ENCODE peak calls at places on chromosomes 11 and 22, in seven cellular contexts. H is mesendoderm, L is IMR-90, I is H1, D is H9, R is mesenchymal stem cell, W is trophoblast cell. C is an unnamed sample.

GRCh38 chr22:48198489-48199459 is 1436.3 kb downstream of the TBC1D22A start:
- DNase-seq in H (peak), L (no peak), I (peak), D (peak), R (no peak), W (no peak), C (no peak)

GRCh38 chr11:133600876-133601275 is 68.6 kb upstream of the OPCML start:
- DNase-seq in H (no peak), L (no peak), I (no peak), D (no peak), R (no peak), W (no peak), C (no peak)

GRCh38 chr11:15930442-15931025 is 425.8 kb downstream of the SOX6 start:
- DNase-seq in H (no peak), L (no peak), I (peak), D (no peak), R (no peak), W (peak), C (no peak)

GRCh38 chr22:19976671-19977070 is 35.1 kb upstream of the TXNRD2 start:
- DNase-seq in H (no peak), L (no peak), I (no peak), D (no peak), R (no peak), W (no peak), C (no peak)

GRCh38 chr22:45129703-45130524 is 33.8 kb upstream of the NUP50 start:
- DNase-seq in H (no peak), L (no peak), I (no peak), D (no peak), R (no peak), W (peak), C (no peak)

GRCh38 chr11:12094872-12095800 is 15.3 kb upstream of the MICAL2 start:
- DNase-seq in H (peak), L (no peak), I (no peak), D (no peak), R (no peak), W (no peak), C (no peak)

GRCh38 chr11:61160487-61161189 is 588 bp downstream of the VPS37C start:
- DNase-seq in H (peak), L (no peak), I (peak), D (no peak), R (peak), W (no peak), C (no peak)

GRCh38 chr11:75867778-75868374 is 52.9 kb downstream of the UVRAG start:
- DNase-seq in H (peak), L (peak), I (no peak), D (no peak), R (peak), W (peak), C (peak)

GRCh38 chr11:57476883-57477506 is 16.7 kb downstream of the RTN4RL2 start:
- DNase-seq in H (peak), L (peak), I (peak), D (peak), R (peak), W (no peak), C (no peak)

DNA sequence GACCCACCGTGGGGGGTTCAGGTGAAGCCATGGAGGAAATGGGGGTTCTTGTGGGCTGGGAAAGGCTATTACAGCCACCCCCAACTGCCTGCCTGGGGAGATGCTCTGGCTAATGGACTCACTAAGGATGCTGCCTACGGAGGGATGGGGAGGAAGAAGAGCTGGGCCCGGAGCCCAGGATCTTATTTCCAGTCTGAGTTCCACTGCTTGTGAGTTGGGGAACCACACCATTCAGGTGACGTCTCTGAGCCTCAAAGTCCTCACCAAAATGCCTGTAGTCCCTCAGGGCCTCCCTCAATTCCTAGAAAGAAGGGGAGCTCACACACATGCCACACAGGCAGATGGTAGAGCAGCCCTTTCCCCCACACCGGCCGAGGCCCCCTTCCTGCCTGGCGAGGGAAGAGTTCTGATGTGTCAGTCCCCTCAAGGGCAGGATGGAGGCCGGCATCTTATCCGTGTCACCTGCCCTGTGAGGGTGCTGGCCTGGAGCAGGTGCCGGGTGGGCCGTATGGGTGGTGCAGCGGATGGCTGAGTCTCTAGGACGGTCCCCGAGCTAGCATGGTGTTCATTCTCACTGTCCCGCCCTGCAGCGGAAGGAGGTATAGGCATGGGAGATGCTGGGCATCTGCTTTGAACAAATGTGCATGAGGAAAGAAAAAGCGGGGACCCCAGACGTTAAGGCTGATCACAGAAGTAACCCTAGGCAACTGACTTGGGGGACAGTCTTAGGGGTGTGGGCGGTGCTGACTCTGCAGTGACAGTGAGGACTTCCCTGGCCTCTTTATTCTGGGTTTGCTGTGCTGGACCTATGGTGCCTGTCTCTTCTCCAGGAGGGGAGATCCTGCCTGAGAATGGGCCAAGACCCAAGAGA is 15.7 kb downstream of the MRGPRF start:
- DNase-seq in H (no peak), L (no peak), I (no peak), D (peak), R (no peak), W (no peak), C (no peak)
- H2BK120ac ChIP-seq in H (no peak), L (no peak), I (no peak), D (no peak), R (no peak), W (no peak), C (no peak)

DNA sequence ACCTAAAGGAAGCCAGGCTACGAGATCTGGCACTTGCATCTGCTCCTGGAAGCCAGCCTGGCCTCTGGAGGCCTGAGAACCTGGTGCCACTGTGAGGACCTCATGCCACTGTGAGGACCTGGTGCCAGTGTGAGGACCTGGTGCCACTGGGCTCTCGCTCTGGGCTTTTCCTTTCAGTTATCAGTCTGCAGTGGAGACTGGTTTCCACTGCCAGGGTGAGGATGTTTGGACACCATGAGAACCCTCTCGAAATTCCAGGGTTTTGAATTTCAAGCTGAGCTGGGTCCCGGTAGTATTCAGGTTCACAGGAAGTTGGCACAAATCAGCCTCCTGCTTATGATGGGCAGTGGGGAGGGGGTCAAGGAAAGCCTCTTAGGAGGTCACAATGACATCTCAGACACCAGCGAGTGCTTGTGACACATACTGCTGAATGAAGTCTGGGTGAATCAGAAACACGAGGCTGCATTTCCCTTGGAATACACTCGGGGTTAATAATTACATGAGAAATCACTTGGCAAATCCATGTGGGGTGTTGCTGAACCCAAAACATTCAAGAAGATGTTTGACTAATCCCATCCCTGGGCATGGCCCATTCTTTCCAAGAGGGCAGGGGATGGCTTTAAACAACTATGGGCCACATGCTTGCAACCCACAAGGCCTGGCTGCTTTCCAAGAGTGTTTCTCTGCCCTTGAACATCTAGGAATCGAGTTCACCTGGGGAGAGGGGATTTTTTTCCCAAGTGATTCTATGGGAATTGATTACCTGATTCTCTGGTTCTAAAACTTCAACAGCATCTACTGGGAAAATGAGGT is 60.2 kb downstream of the LINC01488 start:
- DNase-seq in H (no peak), L (peak), I (no peak), D (no peak), R (no peak), W (no peak), C (no peak)
- H2BK120ac ChIP-seq in H (no peak), L (no peak), I (no peak), D (no peak), R (no peak), W (no peak), C (no peak)

GRCh38 chr11:1475841-1476240 is 10.7 kb downstream of the MOB2 start:
- DNase-seq in H (no peak), L (no peak), I (no peak), D (no peak), R (no peak), W (no peak), C (no peak)
- H2BK120ac ChIP-seq in H (no peak), L (no peak), I (no peak), D (no peak), R (no peak), W (no peak), C (no peak)

GRCh38 chr11:8207080-8208000 is 38.5 kb upstream of the RIC3 start:
- DNase-seq in H (peak), L (peak), I (no peak), D (peak), R (no peak), W (no peak), C (no peak)

GRCh38 chr11:8204596-8204995 is 35.8 kb upstream of the RIC3 start:
- DNase-seq in H (no peak), L (no peak), I (peak), D (no peak), R (no peak), W (no peak), C (no peak)

GRCh38 chr11:8206251-8207079 is 37.6 kb upstream of the RIC3 start:
- DNase-seq in H (no peak), L (no peak), I (peak), D (peak), R (no peak), W (peak), C (no peak)

GRCh38 chr11:8203980-8204379 is 35.2 kb upstream of the RIC3 start:
- DNase-seq in H (no peak), L (no peak), I (peak), D (peak), R (no peak), W (no peak), C (no peak)

GRCh38 chr11:8205566-8205965 is 36.7 kb upstream of the RIC3 start:
- DNase-seq in H (no peak), L (no peak), I (peak), D (peak), R (no peak), W (no peak), C (no peak)
- H2BK120ac ChIP-seq in H (no peak), L (no peak), I (no peak), D (no peak), R (no peak), W (no peak), C (no peak)

GRCh38 chr22:22558071-22558971 is 744 bp downstream of the PRAME start:
- DNase-seq in H (no peak), L (no peak), I (no peak), D (no peak), R (no peak), W (no peak), C (no peak)

GRCh38 chr22:22558972-22559603 is at the start of gene PRAME:
- DNase-seq in H (peak), L (peak), I (peak), D (peak), R (peak), W (peak), C (peak)

GRCh38 chr22:22555596-22555995 is 3.5 kb downstream of the PRAME start:
- DNase-seq in H (no peak), L (no peak), I (no peak), D (no peak), R (no peak), W (no peak), C (no peak)

GRCh38 chr22:22556578-22556977 is 2.5 kb downstream of the PRAME start:
- DNase-seq in H (no peak), L (no peak), I (no peak), D (no peak), R (no peak), W (no peak), C (no peak)

DNA sequence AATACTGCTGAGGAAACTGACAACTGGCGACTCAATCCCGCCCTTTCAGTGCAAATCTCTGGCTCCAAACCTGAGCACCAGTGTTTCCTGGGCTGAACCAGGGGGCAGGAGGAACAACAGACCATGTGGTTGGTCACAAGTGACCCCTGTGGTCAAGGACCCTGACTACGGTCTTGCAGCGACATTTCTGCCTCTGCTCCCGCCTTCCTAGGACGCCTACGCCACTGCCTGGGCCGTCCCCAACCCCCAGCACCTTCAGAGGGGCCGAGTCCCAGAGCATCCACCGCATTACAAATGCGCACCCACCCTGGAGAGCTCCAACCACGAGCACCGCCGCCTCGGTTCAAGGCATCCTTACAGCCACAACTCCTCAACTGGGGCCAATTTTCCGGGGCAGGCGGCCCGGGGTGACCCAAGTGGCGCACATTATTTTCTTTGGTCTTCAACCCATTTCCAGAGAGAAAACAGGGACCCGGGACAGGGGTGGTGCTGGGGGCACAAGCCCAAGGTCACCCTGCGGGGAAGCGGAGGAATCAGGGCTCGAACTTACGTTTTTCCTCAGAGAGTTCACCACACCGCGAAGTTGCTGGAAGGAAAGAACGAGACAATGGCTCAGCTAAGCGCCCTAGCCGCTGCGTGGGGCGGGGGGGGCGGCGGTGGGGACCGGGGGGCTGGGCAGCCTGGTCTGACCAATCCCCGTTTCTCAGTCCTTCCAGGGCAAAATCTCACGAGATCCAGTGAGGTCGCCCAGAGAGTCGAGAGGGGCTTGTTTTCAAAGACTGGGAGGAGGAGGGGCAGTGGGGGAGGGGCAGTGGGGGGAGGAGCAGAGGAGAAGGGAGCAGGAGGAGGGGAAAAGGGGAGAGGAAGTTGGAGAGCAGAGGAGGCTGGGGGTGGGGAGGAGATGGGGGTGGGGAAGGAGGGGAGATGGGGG is 1.8 kb downstream of the PRAME start:
- DNase-seq in H (no peak), L (no peak), I (no peak), D (no peak), R (no peak), W (no peak), C (no peak)
- H2BK120ac ChIP-seq in H (no peak), L (no peak), I (no peak), D (no peak), R (no peak), W (no peak), C (no peak)

GRCh38 chr11:117610901-117611300 is 186.1 kb downstream of the DSCAML1 start:
- DNase-seq in H (no peak), L (no peak), I (no peak), D (no peak), R (no peak), W (no peak), C (no peak)

GRCh38 chr11:117606807-117607206 is 190.2 kb downstream of the DSCAML1 start:
- DNase-seq in H (no peak), L (no peak), I (no peak), D (no peak), R (no peak), W (no peak), C (no peak)

GRCh38 chr11:117607449-117607848 is 189.6 kb downstream of the DSCAML1 start:
- DNase-seq in H (peak), L (no peak), I (no peak), D (no peak), R (no peak), W (no peak), C (no peak)

GRCh38 chr11:117612111-117612510 is 184.9 kb downstream of the DSCAML1 start:
- DNase-seq in H (no peak), L (no peak), I (no peak), D (no peak), R (no peak), W (no peak), C (no peak)

DNA sequence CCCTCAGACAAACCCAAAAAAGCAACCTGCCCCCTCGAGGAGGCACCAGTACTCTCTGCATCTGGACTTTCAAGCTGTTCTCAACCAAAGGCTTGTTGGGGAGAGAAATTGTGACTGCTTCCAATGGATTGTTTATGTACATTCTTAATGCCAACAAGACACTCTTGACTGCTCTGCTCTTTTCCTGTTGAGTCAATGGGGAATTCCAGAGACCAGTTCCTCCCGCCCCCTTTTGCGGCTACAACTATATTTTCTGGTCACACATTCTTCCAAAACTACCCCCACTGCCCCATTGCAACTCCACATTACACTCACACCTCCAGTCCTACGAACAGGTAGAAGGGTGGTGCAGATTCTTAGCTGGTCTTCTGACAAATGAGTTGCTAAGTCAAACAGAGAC is 187.0 kb downstream of the DSCAML1 start:
- DNase-seq in H (no peak), L (peak), I (no peak), D (no peak), R (no peak), W (no peak), C (no peak)
- H2BK120ac ChIP-seq in H (no peak), L (no peak), I (no peak), D (no peak), R (no peak), W (no peak), C (no peak)

GRCh38 chr22:30356392-30357230 is at the start of the genes CCDC157 and SF3A1:
- DNase-seq in H (peak), L (peak), I (peak), D (peak), R (peak), W (peak), C (peak)
- H2BK120ac ChIP-seq in H (no peak), L (peak), I (no peak), D (no peak), R (peak), W (peak), C (no peak)

GRCh38 chr22:24894998-24895397 is 51.5 kb downstream of the LHFPL7 start:
- DNase-seq in H (no peak), L (no peak), I (no peak), D (no peak), R (peak), W (no peak), C (no peak)
- H2BK120ac ChIP-seq in H (no peak), L (no peak), I (no peak), D (no peak), R (no peak), W (no peak), C (no peak)

DNA sequence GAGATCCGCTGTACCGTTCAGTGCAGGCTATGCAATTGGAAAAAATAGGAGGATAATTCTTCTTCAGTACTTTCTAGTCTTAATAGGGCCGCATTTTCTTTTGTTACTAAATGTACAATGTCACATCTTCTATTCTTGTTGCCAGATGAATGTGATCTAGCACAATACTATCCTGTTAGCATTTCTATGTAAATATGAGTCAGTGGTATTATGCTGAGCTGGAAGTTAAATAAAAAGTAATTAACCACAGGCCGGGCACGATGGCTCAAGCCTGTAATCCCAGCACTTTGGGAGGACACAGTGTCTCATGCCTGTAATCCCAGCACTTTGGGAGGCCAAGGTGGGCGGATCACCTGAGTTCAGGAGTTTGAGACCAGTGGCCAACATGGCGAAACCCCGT is 24.3 kb upstream of the BIRC3 start:
- DNase-seq in H (no peak), L (no peak), I (no peak), D (no peak), R (no peak), W (no peak), C (no peak)
- H2BK120ac ChIP-seq in H (no peak), L (no peak), I (no peak), D (no peak), R (no peak), W (no peak), C (no peak)